ENCODE peak calls at places on chromosome 11, in nine cellular contexts. One of them, this sample, is unnamed.

GRCh38 chr11:96827164-96827563 is 437.4 kb downstream of the JRKL start:
- DNase-seq in A549: no peak
- DNase-seq in spleen: no peak
- DNase-seq in gastrocnemius medialis: no peak
- DNase-seq in heart right ventricle: no peak
- DNase-seq in GM19239: no peak
- DNase-seq in stimulated activated CD4-positive, alpha-beta T cell treated with anti-CD3 and anti-CD28 coated beads, Interleukin-1b, Interleukin-23, amount 100 ng/mL, for 1 hour: no peak
- DNase-seq in PC-3: peak
- DNase-seq in EL: no peak
- DNase-seq in this sample: no peak

GRCh38 chr11:12529793-12530192 is 144.4 kb upstream of the TEAD1 start:
- DNase-seq in EL: no peak
- DNase-seq in heart right ventricle: no peak
- DNase-seq in A549: no peak
- DNase-seq in spleen: no peak
- DNase-seq in PC-3: no peak
- DNase-seq in stimulated activated CD4-positive, alpha-beta T cell treated with anti-CD3 and anti-CD28 coated beads, Interleukin-1b, Interleukin-23, amount 100 ng/mL, for 1 hour: no peak
- DNase-seq in GM19239: no peak
- DNase-seq in gastrocnemius medialis: no peak
- DNase-seq in this sample: no peak

GRCh38 chr11:65291613-65292012 is 23.1 kb upstream of the CDC42EP2 start:
- DNase-seq in GM19239: no peak
- DNase-seq in stimulated activated CD4-positive, alpha-beta T cell treated with anti-CD3 and anti-CD28 coated beads, Interleukin-1b, Interleukin-23, amount 100 ng/mL, for 1 hour: no peak
- DNase-seq in EL: peak
- DNase-seq in gastrocnemius medialis: no peak
- DNase-seq in spleen: no peak
- DNase-seq in A549: no peak
- DNase-seq in heart right ventricle: no peak
- DNase-seq in PC-3: peak
- DNase-seq in this sample: no peak

GRCh38 chr11:34921156-34921555 is 4.7 kb downstream of the PDHX start:
- DNase-seq in PC-3: no peak
- DNase-seq in heart right ventricle: no peak
- DNase-seq in stimulated activated CD4-positive, alpha-beta T cell treated with anti-CD3 and anti-CD28 coated beads, Interleukin-1b, Interleukin-23, amount 100 ng/mL, for 1 hour: no peak
- DNase-seq in gastrocnemius medialis: no peak
- DNase-seq in spleen: no peak
- DNase-seq in GM19239: no peak
- DNase-seq in A549: no peak
- DNase-seq in EL: no peak
- DNase-seq in this sample: no peak

GRCh38 chr11:44633641-44634040 is 68.2 kb downstream of the CD82 start:
- DNase-seq in PC-3: no peak
- DNase-seq in GM19239: no peak
- DNase-seq in heart right ventricle: no peak
- DNase-seq in gastrocnemius medialis: no peak
- DNase-seq in EL: no peak
- DNase-seq in spleen: peak
- DNase-seq in A549: no peak
- DNase-seq in stimulated activated CD4-positive, alpha-beta T cell treated with anti-CD3 and anti-CD28 coated beads, Interleukin-1b, Interleukin-23, amount 100 ng/mL, for 1 hour: no peak
- DNase-seq in this sample: no peak

GRCh38 chr11:94537051-94537600 is 6.6 kb upstream of the FUT4 start:
- DNase-seq in gastrocnemius medialis: no peak
- DNase-seq in heart right ventricle: no peak
- DNase-seq in PC-3: peak
- DNase-seq in spleen: no peak
- DNase-seq in A549: no peak
- DNase-seq in GM19239: no peak
- DNase-seq in EL: peak
- DNase-seq in stimulated activated CD4-positive, alpha-beta T cell treated with anti-CD3 and anti-CD28 coated beads, Interleukin-1b, Interleukin-23, amount 100 ng/mL, for 1 hour: no peak
- DNase-seq in this sample: no peak

GRCh38 chr11:123413636-123414035 is 16.4 kb upstream of the GRAMD1B start:
- DNase-seq in GM19239: no peak
- DNase-seq in stimulated activated CD4-positive, alpha-beta T cell treated with anti-CD3 and anti-CD28 coated beads, Interleukin-1b, Interleukin-23, amount 100 ng/mL, for 1 hour: no peak
- DNase-seq in PC-3: no peak
- DNase-seq in spleen: no peak
- DNase-seq in gastrocnemius medialis: no peak
- DNase-seq in A549: no peak
- DNase-seq in heart right ventricle: no peak
- DNase-seq in EL: peak
- DNase-seq in this sample: no peak

GRCh38 chr11:133082851-133083488 is 449.3 kb downstream of the OPCML start:
- DNase-seq in PC-3: no peak
- DNase-seq in gastrocnemius medialis: no peak
- DNase-seq in spleen: peak
- DNase-seq in heart right ventricle: peak
- DNase-seq in EL: peak
- DNase-seq in A549: peak
- DNase-seq in GM19239: peak
- DNase-seq in stimulated activated CD4-positive, alpha-beta T cell treated with anti-CD3 and anti-CD28 coated beads, Interleukin-1b, Interleukin-23, amount 100 ng/mL, for 1 hour: no peak
- DNase-seq in this sample: no peak

GRCh38 chr11:125343732-125344131 is 152.3 kb downstream of the FEZ1 start:
- DNase-seq in GM19239: no peak
- DNase-seq in EL: no peak
- DNase-seq in heart right ventricle: no peak
- DNase-seq in A549: no peak
- DNase-seq in spleen: peak
- DNase-seq in gastrocnemius medialis: no peak
- DNase-seq in PC-3: no peak
- DNase-seq in stimulated activated CD4-positive, alpha-beta T cell treated with anti-CD3 and anti-CD28 coated beads, Interleukin-1b, Interleukin-23, amount 100 ng/mL, for 1 hour: no peak
- DNase-seq in this sample: no peak

GRCh38 chr11:120424970-120425332 is 86.6 kb upstream of the GRIK4 start:
- DNase-seq in A549: no peak
- DNase-seq in PC-3: no peak
- DNase-seq in GM19239: no peak
- DNase-seq in spleen: no peak
- DNase-seq in EL: no peak
- DNase-seq in gastrocnemius medialis: no peak
- DNase-seq in stimulated activated CD4-positive, alpha-beta T cell treated with anti-CD3 and anti-CD28 coated beads, Interleukin-1b, Interleukin-23, amount 100 ng/mL, for 1 hour: no peak
- DNase-seq in heart right ventricle: no peak
- DNase-seq in this sample: no peak

GRCh38 chr11:4848908-4849307 is at the start of gene OR51S1:
- DNase-seq in gastrocnemius medialis: no peak
- DNase-seq in EL: no peak
- DNase-seq in GM19239: no peak
- DNase-seq in PC-3: no peak
- DNase-seq in A549: no peak
- DNase-seq in spleen: no peak
- DNase-seq in heart right ventricle: no peak
- DNase-seq in stimulated activated CD4-positive, alpha-beta T cell treated with anti-CD3 and anti-CD28 coated beads, Interleukin-1b, Interleukin-23, amount 100 ng/mL, for 1 hour: no peak
- DNase-seq in this sample: no peak

GRCh38 chr11:72585762-72586590 is 88.2 kb downstream of the PDE2A start:
- DNase-seq in A549: peak
- DNase-seq in spleen: peak
- DNase-seq in heart right ventricle: peak
- DNase-seq in stimulated activated CD4-positive, alpha-beta T cell treated with anti-CD3 and anti-CD28 coated beads, Interleukin-1b, Interleukin-23, amount 100 ng/mL, for 1 hour: peak
- DNase-seq in GM19239: peak
- DNase-seq in EL: peak
- DNase-seq in PC-3: peak
- DNase-seq in gastrocnemius medialis: peak
- DNase-seq in this sample: peak

GRCh38 chr11:57568330-57568766 is 876 bp upstream of the UBE2L6 start:
- DNase-seq in GM19239: no peak
- DNase-seq in heart right ventricle: peak
- DNase-seq in spleen: no peak
- DNase-seq in gastrocnemius medialis: peak
- DNase-seq in PC-3: peak
- DNase-seq in stimulated activated CD4-positive, alpha-beta T cell treated with anti-CD3 and anti-CD28 coated beads, Interleukin-1b, Interleukin-23, amount 100 ng/mL, for 1 hour: peak
- DNase-seq in EL: peak
- DNase-seq in A549: no peak
- DNase-seq in this sample: peak

GRCh38 chr11:134632347-134633119 is 220.5 kb upstream of the B3GAT1 start:
- DNase-seq in heart right ventricle: no peak
- DNase-seq in A549: no peak
- DNase-seq in PC-3: no peak
- DNase-seq in GM19239: no peak
- DNase-seq in EL: no peak
- DNase-seq in gastrocnemius medialis: no peak
- DNase-seq in stimulated activated CD4-positive, alpha-beta T cell treated with anti-CD3 and anti-CD28 coated beads, Interleukin-1b, Interleukin-23, amount 100 ng/mL, for 1 hour: no peak
- DNase-seq in spleen: peak
- DNase-seq in this sample: no peak

GRCh38 chr11:65802841-65803240 is 16.0 kb downstream of the OVOL1 start:
- DNase-seq in heart right ventricle: no peak
- DNase-seq in PC-3: no peak
- DNase-seq in A549: no peak
- DNase-seq in GM19239: peak
- DNase-seq in stimulated activated CD4-positive, alpha-beta T cell treated with anti-CD3 and anti-CD28 coated beads, Interleukin-1b, Interleukin-23, amount 100 ng/mL, for 1 hour: no peak
- DNase-seq in gastrocnemius medialis: no peak
- DNase-seq in spleen: no peak
- DNase-seq in EL: no peak
- DNase-seq in this sample: no peak

GRCh38 chr11:131365601-131366000 is 4.8 kb upstream of the NTM start:
- DNase-seq in stimulated activated CD4-positive, alpha-beta T cell treated with anti-CD3 and anti-CD28 coated beads, Interleukin-1b, Interleukin-23, amount 100 ng/mL, for 1 hour: no peak
- DNase-seq in GM19239: no peak
- DNase-seq in A549: no peak
- DNase-seq in heart right ventricle: no peak
- DNase-seq in PC-3: no peak
- DNase-seq in gastrocnemius medialis: no peak
- DNase-seq in spleen: no peak
- DNase-seq in EL: no peak
- DNase-seq in this sample: no peak

GRCh38 chr11:99739464-99740089 is 718.8 kb downstream of the CNTN5 start:
- DNase-seq in heart right ventricle: no peak
- DNase-seq in PC-3: peak
- DNase-seq in A549: peak
- DNase-seq in spleen: no peak
- DNase-seq in stimulated activated CD4-positive, alpha-beta T cell treated with anti-CD3 and anti-CD28 coated beads, Interleukin-1b, Interleukin-23, amount 100 ng/mL, for 1 hour: no peak
- DNase-seq in EL: peak
- DNase-seq in GM19239: peak
- DNase-seq in gastrocnemius medialis: no peak
- DNase-seq in this sample: peak

GRCh38 chr11:95641506-95641905 is 148.1 kb downstream of the FAM76B start:
- DNase-seq in gastrocnemius medialis: peak
- DNase-seq in GM19239: peak
- DNase-seq in stimulated activated CD4-positive, alpha-beta T cell treated with anti-CD3 and anti-CD28 coated beads, Interleukin-1b, Interleukin-23, amount 100 ng/mL, for 1 hour: no peak
- DNase-seq in heart right ventricle: no peak
- DNase-seq in EL: no peak
- DNase-seq in spleen: peak
- DNase-seq in A549: no peak
- DNase-seq in PC-3: no peak
- DNase-seq in this sample: no peak

GRCh38 chr11:102287963-102288744 is 29.1 kb upstream of the BIRC3 start:
- DNase-seq in EL: peak
- DNase-seq in A549: peak
- DNase-seq in spleen: no peak
- DNase-seq in stimulated activated CD4-positive, alpha-beta T cell treated with anti-CD3 and anti-CD28 coated beads, Interleukin-1b, Interleukin-23, amount 100 ng/mL, for 1 hour: no peak
- DNase-seq in PC-3: peak
- DNase-seq in GM19239: peak
- DNase-seq in gastrocnemius medialis: no peak
- DNase-seq in heart right ventricle: peak
- DNase-seq in this sample: peak

GRCh38 chr11:1498262-1498661 is 11.7 kb upstream of the MOB2 start:
- DNase-seq in spleen: peak
- DNase-seq in gastrocnemius medialis: no peak
- DNase-seq in EL: no peak
- DNase-seq in stimulated activated CD4-positive, alpha-beta T cell treated with anti-CD3 and anti-CD28 coated beads, Interleukin-1b, Interleukin-23, amount 100 ng/mL, for 1 hour: no peak
- DNase-seq in A549: no peak
- DNase-seq in PC-3: no peak
- DNase-seq in GM19239: no peak
- DNase-seq in heart right ventricle: no peak
- DNase-seq in this sample: no peak

GRCh38 chr11:26841818-26842457 is 120.1 kb upstream of the SLC5A12 start:
- DNase-seq in spleen: no peak
- DNase-seq in EL: peak
- DNase-seq in stimulated activated CD4-positive, alpha-beta T cell treated with anti-CD3 and anti-CD28 coated beads, Interleukin-1b, Interleukin-23, amount 100 ng/mL, for 1 hour: no peak
- DNase-seq in gastrocnemius medialis: no peak
- DNase-seq in A549: no peak
- DNase-seq in heart right ventricle: no peak
- DNase-seq in PC-3: no peak
- DNase-seq in GM19239: no peak
- DNase-seq in this sample: no peak

GRCh38 chr11:134514354-134514951 is 102.4 kb upstream of the B3GAT1 start:
- DNase-seq in EL: no peak
- DNase-seq in GM19239: no peak
- DNase-seq in spleen: peak
- DNase-seq in A549: no peak
- DNase-seq in stimulated activated CD4-positive, alpha-beta T cell treated with anti-CD3 and anti-CD28 coated beads, Interleukin-1b, Interleukin-23, amount 100 ng/mL, for 1 hour: no peak
- DNase-seq in heart right ventricle: no peak
- DNase-seq in PC-3: no peak
- DNase-seq in gastrocnemius medialis: no peak
- DNase-seq in this sample: no peak

GRCh38 chr11:134957540-134958335 is 545.7 kb upstream of the B3GAT1 start:
- DNase-seq in gastrocnemius medialis: no peak
- DNase-seq in EL: no peak
- DNase-seq in stimulated activated CD4-positive, alpha-beta T cell treated with anti-CD3 and anti-CD28 coated beads, Interleukin-1b, Interleukin-23, amount 100 ng/mL, for 1 hour: no peak
- DNase-seq in spleen: no peak
- DNase-seq in PC-3: no peak
- DNase-seq in GM19239: no peak
- DNase-seq in heart right ventricle: no peak
- DNase-seq in A549: no peak
- DNase-seq in this sample: no peak

GRCh38 chr11:636511-637332 is at the start of gene DRD4:
- DNase-seq in gastrocnemius medialis: no peak
- DNase-seq in stimulated activated CD4-positive, alpha-beta T cell treated with anti-CD3 and anti-CD28 coated beads, Interleukin-1b, Interleukin-23, amount 100 ng/mL, for 1 hour: no peak
- DNase-seq in PC-3: no peak
- DNase-seq in A549: no peak
- DNase-seq in GM19239: no peak
- DNase-seq in heart right ventricle: no peak
- DNase-seq in spleen: no peak
- DNase-seq in EL: peak
- DNase-seq in this sample: no peak

GRCh38 chr11:75339685-75340409 is 11.6 kb downstream of the ARRB1 start:
- DNase-seq in EL: no peak
- DNase-seq in A549: no peak
- DNase-seq in stimulated activated CD4-positive, alpha-beta T cell treated with anti-CD3 and anti-CD28 coated beads, Interleukin-1b, Interleukin-23, amount 100 ng/mL, for 1 hour: no peak
- DNase-seq in spleen: no peak
- DNase-seq in heart right ventricle: no peak
- DNase-seq in GM19239: no peak
- DNase-seq in gastrocnemius medialis: no peak
- DNase-seq in PC-3: no peak
- DNase-seq in this sample: no peak

GRCh38 chr11:16596231-16596630 is 142.2 kb upstream of the C11orf58 start:
- DNase-seq in spleen: no peak
- DNase-seq in heart right ventricle: no peak
- DNase-seq in stimulated activated CD4-positive, alpha-beta T cell treated with anti-CD3 and anti-CD28 coated beads, Interleukin-1b, Interleukin-23, amount 100 ng/mL, for 1 hour: no peak
- DNase-seq in gastrocnemius medialis: no peak
- DNase-seq in EL: no peak
- DNase-seq in A549: no peak
- DNase-seq in PC-3: no peak
- DNase-seq in GM19239: no peak
- DNase-seq in this sample: no peak

GRCh38 chr11:30895046-30895445 is 308.9 kb upstream of the MPPED2 start:
- DNase-seq in gastrocnemius medialis: no peak
- DNase-seq in PC-3: no peak
- DNase-seq in stimulated activated CD4-positive, alpha-beta T cell treated with anti-CD3 and anti-CD28 coated beads, Interleukin-1b, Interleukin-23, amount 100 ng/mL, for 1 hour: no peak
- DNase-seq in EL: no peak
- DNase-seq in heart right ventricle: no peak
- DNase-seq in A549: no peak
- DNase-seq in spleen: no peak
- DNase-seq in GM19239: no peak
- DNase-seq in this sample: no peak

GRCh38 chr11:70201876-70202861 is 927 bp upstream of the FADD start:
- DNase-seq in stimulated activated CD4-positive, alpha-beta T cell treated with anti-CD3 and anti-CD28 coated beads, Interleukin-1b, Interleukin-23, amount 100 ng/mL, for 1 hour: no peak
- DNase-seq in spleen: peak
- DNase-seq in GM19239: no peak
- DNase-seq in PC-3: no peak
- DNase-seq in gastrocnemius medialis: no peak
- DNase-seq in A549: no peak
- DNase-seq in EL: no peak
- DNase-seq in heart right ventricle: no peak
- DNase-seq in this sample: no peak

GRCh38 chr11:126202646-126203359 is 8.6 kb downstream of the RPUSD4 start:
- DNase-seq in heart right ventricle: peak
- DNase-seq in gastrocnemius medialis: peak
- DNase-seq in A549: no peak
- DNase-seq in GM19239: no peak
- DNase-seq in stimulated activated CD4-positive, alpha-beta T cell treated with anti-CD3 and anti-CD28 coated beads, Interleukin-1b, Interleukin-23, amount 100 ng/mL, for 1 hour: no peak
- DNase-seq in spleen: no peak
- DNase-seq in EL: no peak
- DNase-seq in PC-3: no peak
- DNase-seq in this sample: no peak

GRCh38 chr11:102115557-102115956 is 5.3 kb downstream of the YAP1 start:
- DNase-seq in stimulated activated CD4-positive, alpha-beta T cell treated with anti-CD3 and anti-CD28 coated beads, Interleukin-1b, Interleukin-23, amount 100 ng/mL, for 1 hour: no peak
- DNase-seq in heart right ventricle: no peak
- DNase-seq in PC-3: peak
- DNase-seq in gastrocnemius medialis: no peak
- DNase-seq in A549: peak
- DNase-seq in GM19239: no peak
- DNase-seq in EL: peak
- DNase-seq in spleen: no peak
- DNase-seq in this sample: peak

GRCh38 chr11:110317516-110317932 is 21.1 kb upstream of the RDX start:
- DNase-seq in stimulated activated CD4-positive, alpha-beta T cell treated with anti-CD3 and anti-CD28 coated beads, Interleukin-1b, Interleukin-23, amount 100 ng/mL, for 1 hour: no peak
- DNase-seq in gastrocnemius medialis: no peak
- DNase-seq in EL: no peak
- DNase-seq in spleen: no peak
- DNase-seq in heart right ventricle: peak
- DNase-seq in PC-3: peak
- DNase-seq in GM19239: no peak
- DNase-seq in A549: no peak
- DNase-seq in this sample: no peak

This sample was measured in Calu3.